ENCODE peak calls at places on chromosomes 13 and 19, in six cellular contexts. X is T-helper 1 cell, R is transverse colon, D is astrocyte of the spinal cord, V is progenitor cell of endocrine pancreas, Y is cardiac fibroblast. M is an unnamed sample.

GRCh38 chr13:94917814-94918213 is 205.5 kb upstream of the SOX21 start:
- DNase-seq in X (no peak), R (no peak), D (peak; percentile 8), V (no peak), Y (no peak), M (no peak)

GRCh38 chr19:31913103-31913710 is 432.2 kb upstream of the ZNF507 start:
- DNase-seq in X (no peak), R (no peak), D (no peak), V (no peak), Y (no peak), M (no peak)

GRCh38 chr13:81142306-81142999 is 801.5 kb upstream of the SPRY2 start:
- DNase-seq in X (no peak), R (no peak), D (no peak), V (no peak), Y (no peak), M (no peak)

GRCh38 chr13:114141261-114141996 is 9.0 kb upstream of the RASA3 start:
- DNase-seq in X (no peak), R (no peak), D (no peak), V (no peak), Y (no peak), M (peak; percentile 19)

GRCh38 chr13:57612568-57612967 is 19.0 kb upstream of the PCDH17 start:
- DNase-seq in X (no peak), R (no peak), D (no peak), V (no peak), Y (no peak), M (no peak)

GRCh38 chr19:372306-372890 is 27.8 kb upstream of the MIER2 start:
- DNase-seq in X (no peak), R (no peak), D (peak; percentile 71), V (no peak), Y (peak; percentile 89), M (peak; percentile 28)

GRCh38 chr13:43368003-43368402 is 344.6 kb downstream of the DNAJC15 start:
- DNase-seq in X (no peak), R (no peak), D (peak; percentile 52), V (no peak), Y (no peak), M (no peak)

GRCh38 chr13:112270951-112271350 is 105.2 kb upstream of the SPACA7 start:
- DNase-seq in X (no peak), R (no peak), D (no peak), V (no peak), Y (no peak), M (no peak)

GRCh38 chr13:21326155-21327030 is 132.7 kb downstream of the ZDHHC20 start:
- DNase-seq in X (no peak), R (peak; percentile 33), D (peak; percentile 35), V (no peak), Y (peak; percentile 48), M (peak; percentile 60)

GRCh38 chr19:40523322-40524047 is 53.2 kb upstream of the SHKBP1 start:
- DNase-seq in X (no peak), R (peak; percentile 88), D (peak; percentile 31), V (peak; percentile 62), Y (peak; percentile 71), M (peak; percentile 87)